ENCODE peak calls at places on chromosomes 7 and 10, in five cellular contexts. A is upper lobe of left lung, O is HepG2, F is K562, S is GM12878. N is an unnamed sample.

GRCh38 chr7:70856889-70857511 is 274.9 kb upstream of the GALNT17 start:
- ATAC-seq in F (peak), S (peak), A (peak), O (peak), N (no peak)

GRCh38 chr10:54203426-54203825 is 597.6 kb downstream of the PCDH15 start:
- ATAC-seq in A (no peak), F (no peak), S (no peak), O (no peak), N (no peak)

GRCh38 chr10:72335394-72336258 is 19.1 kb downstream of the DNAJB12 start:
- ATAC-seq in S (peak), A (peak), F (no peak), O (peak), N (peak)

GRCh38 chr7:134910214-134910890 is 76.0 kb upstream of the AGBL3 start:
- ATAC-seq in S (peak), O (peak), A (no peak), F (no peak), N (no peak)

GRCh38 chr7:105141068-105141467 is 127.1 kb downstream of the KMT2E start:
- ATAC-seq in S (peak), O (peak), A (peak), F (peak), N (no peak)

GRCh38 chr7:29511851-29512250 is 51.8 kb upstream of the PRR15 start:
- ATAC-seq in F (no peak), S (no peak), A (no peak), O (no peak), N (no peak)

GRCh38 chr7:23403970-23404369 is 66.3 kb downstream of the IGF2BP3 start:
- ATAC-seq in O (no peak), F (no peak), S (no peak), A (no peak), N (no peak)

GRCh38 chr7:127699853-127700252 is 47.9 kb downstream of the SND1 start:
- ATAC-seq in F (no peak), O (no peak), S (no peak), A (no peak), N (no peak)

GRCh38 chr7:148687555-148687954 is 11.1 kb upstream of the CUL1 start:
- ATAC-seq in F (no peak), O (no peak), A (no peak), S (no peak), N (no peak)

GRCh38 chr10:19704544-19704943 is 111.7 kb upstream of the PLXDC2 start:
- ATAC-seq in O (no peak), A (no peak), S (no peak), F (no peak), N (no peak)

GRCh38 chr10:44335330-44336021 is 49.4 kb downstream of the CXCL12 start:
- ATAC-seq in S (no peak), O (no peak), F (no peak), A (no peak), N (no peak)

GRCh38 chr7:107208046-107208458 is 39.2 kb downstream of the HBP1 start:
- ATAC-seq in A (peak), F (no peak), O (no peak), S (no peak), N (peak)

GRCh38 chr10:72292223-72292691 is 18.5 kb downstream of the DDIT4 start:
- ATAC-seq in S (peak), O (no peak), A (no peak), F (no peak), N (no peak)

GRCh38 chr10:61834519-61834918 is 67.0 kb upstream of the ARID5B start:
- ATAC-seq in S (no peak), A (no peak), O (no peak), F (no peak), N (no peak)

GRCh38 chr7:93245525-93246432 is 13.6 kb downstream of the VPS50 start:
- ATAC-seq in F (no peak), A (peak), O (no peak), S (peak), N (no peak)

GRCh38 chr7:18290865-18291264 is 204.7 kb upstream of the HDAC9 start:
- ATAC-seq in A (peak), S (peak), O (no peak), F (no peak), N (no peak)

GRCh38 chr7:135802697-135803096 is 54.1 kb upstream of the FAM180A start:
- ATAC-seq in S (no peak), A (no peak), F (peak), O (no peak), N (no peak)

GRCh38 chr7:130988443-130988842 is 254.4 kb upstream of the KLF14 start:
- ATAC-seq in A (peak), S (no peak), F (peak), O (no peak), N (no peak)

GRCh38 chr10:132508497-132509443 is 28.8 kb upstream of the INPP5A start:
- ATAC-seq in S (no peak), O (peak), F (no peak), A (no peak), N (peak)

GRCh38 chr7:105106473-105106872 is 92.5 kb downstream of the KMT2E start:
- ATAC-seq in S (no peak), F (peak), O (no peak), A (no peak), N (no peak)

GRCh38 chr7:105339404-105340316 is 49.1 kb downstream of the SRPK2 start:
- ATAC-seq in A (no peak), O (peak), S (no peak), F (peak), N (no peak)

GRCh38 chr10:11772575-11773288 is 30.6 kb downstream of the ECHDC3 start:
- ATAC-seq in A (no peak), S (no peak), O (peak), F (peak), N (no peak)

GRCh38 chr10:88499569-88500470 is 83.3 kb downstream of the RNLS start:
- ATAC-seq in O (no peak), F (no peak), A (no peak), S (no peak), N (no peak)

GRCh38 chr7:148356303-148356702 is 234.3 kb upstream of the C7orf33 start:
- ATAC-seq in S (no peak), F (no peak), O (no peak), A (peak), N (peak)

GRCh38 chr7:28477041-28477442 is 64.7 kb downstream of the CREB5 start:
- ATAC-seq in O (no peak), S (no peak), A (no peak), F (no peak), N (no peak)

GRCh38 chr7:65307651-65308299 is 65.9 kb upstream of the ZNF92 start:
- ATAC-seq in F (peak), O (peak), A (peak), S (peak), N (no peak)

GRCh38 chr10:77041636-77042258 is 595.9 kb downstream of the KCNMA1 start:
- ATAC-seq in A (peak), S (peak), O (no peak), F (no peak), N (no peak)

GRCh38 chr7:77427996-77428603 is 12.0 kb upstream of the GSAP start:
- ATAC-seq in S (peak), A (peak), F (no peak), O (peak), N (no peak)

GRCh38 chr7:18030758-18031157 is 3.1 kb upstream of the PRPS1L1 start:
- ATAC-seq in O (no peak), S (no peak), A (no peak), F (no peak), N (no peak)

GRCh38 chr10:120735773-120736371 is 115.3 kb upstream of the WDR11 start:
- ATAC-seq in O (peak), A (peak), S (peak), F (peak), N (no peak)

GRCh38 chr7:39565538-39565937 is 666 bp upstream of the YAE1 start:
- ATAC-seq in O (peak), F (peak), S (no peak), A (no peak), N (no peak)

GRCh38 chr7:128932862-128933821 is 4.6 kb upstream of the IRF5 start:
- ATAC-seq in F (peak), O (no peak), A (peak), S (peak), N (no peak)

GRCh38 chr10:8594176-8594575 is 539.7 kb downstream of the GATA3 start:
- ATAC-seq in A (no peak), S (no peak), F (no peak), O (no peak), N (no peak)

GRCh38 chr10:113423877-113424276 is 129.0 kb upstream of the HABP2 start:
- ATAC-seq in O (no peak), S (no peak), F (no peak), A (peak), N (peak)

GRCh38 chr10:30705625-30706149 is 76.1 kb upstream of the LYZL2 start:
- ATAC-seq in A (no peak), F (no peak), S (peak), O (peak), N (no peak)

GRCh38 chr10:117718970-117719369 is 176.4 kb downstream of the EMX2 start:
- ATAC-seq in F (no peak), O (no peak), A (no peak), S (no peak), N (no peak)

GRCh38 chr10:1242975-1243374 is 186.8 kb downstream of the WDR37 start:
- ATAC-seq in S (no peak), O (no peak), F (peak), A (no peak), N (no peak)

GRCh38 chr7:47142169-47142866 is 439.6 kb downstream of the TNS3 start:
- ATAC-seq in F (peak), S (no peak), A (no peak), O (no peak), N (no peak)

DNA sequence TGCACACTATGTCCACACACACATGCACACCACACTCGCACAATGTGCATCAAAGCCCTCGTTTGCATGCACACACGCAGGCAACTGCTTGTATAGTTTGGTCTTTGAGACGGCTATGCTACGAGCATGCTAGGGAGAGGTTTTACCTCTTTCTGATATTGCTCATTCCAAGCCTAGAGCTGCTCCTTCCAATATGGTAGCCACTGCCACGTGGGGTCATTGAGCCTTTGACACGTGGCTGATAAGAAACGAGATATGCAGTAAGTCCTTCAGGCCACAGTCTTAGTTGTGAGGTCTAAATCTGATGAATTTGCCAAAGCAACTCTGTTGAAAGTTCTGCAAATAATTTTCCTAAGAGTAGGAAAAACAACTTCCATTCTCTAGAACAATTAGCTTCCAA is 204.4 kb downstream of the KLF6 start:
- ATAC-seq in A (no peak), O (no peak), F (no peak), S (no peak), N (no peak)
- TF ChIP-seq POLR2AphosphoS5 in A (no peak), O (no peak), F (no peak), S (no peak), N (no peak)

GRCh38 chr7:2605608-2606538 is 25.9 kb upstream of the TTYH3 start:
- ATAC-seq in A (no peak), F (no peak), S (no peak), O (no peak), N (no peak)

GRCh38 chr7:2606539-2606936 is 25.2 kb upstream of the TTYH3 start:
- ATAC-seq in O (no peak), F (no peak), A (no peak), S (no peak), N (no peak)

GRCh38 chr7:2607913-2608899 is 23.6 kb upstream of the TTYH3 start:
- ATAC-seq in F (no peak), O (no peak), A (peak), S (no peak), N (no peak)

GRCh38 chr7:2609001-2609411 is 22.8 kb upstream of the TTYH3 start:
- ATAC-seq in F (peak), O (peak), S (peak), A (peak), N (peak)

DNA sequence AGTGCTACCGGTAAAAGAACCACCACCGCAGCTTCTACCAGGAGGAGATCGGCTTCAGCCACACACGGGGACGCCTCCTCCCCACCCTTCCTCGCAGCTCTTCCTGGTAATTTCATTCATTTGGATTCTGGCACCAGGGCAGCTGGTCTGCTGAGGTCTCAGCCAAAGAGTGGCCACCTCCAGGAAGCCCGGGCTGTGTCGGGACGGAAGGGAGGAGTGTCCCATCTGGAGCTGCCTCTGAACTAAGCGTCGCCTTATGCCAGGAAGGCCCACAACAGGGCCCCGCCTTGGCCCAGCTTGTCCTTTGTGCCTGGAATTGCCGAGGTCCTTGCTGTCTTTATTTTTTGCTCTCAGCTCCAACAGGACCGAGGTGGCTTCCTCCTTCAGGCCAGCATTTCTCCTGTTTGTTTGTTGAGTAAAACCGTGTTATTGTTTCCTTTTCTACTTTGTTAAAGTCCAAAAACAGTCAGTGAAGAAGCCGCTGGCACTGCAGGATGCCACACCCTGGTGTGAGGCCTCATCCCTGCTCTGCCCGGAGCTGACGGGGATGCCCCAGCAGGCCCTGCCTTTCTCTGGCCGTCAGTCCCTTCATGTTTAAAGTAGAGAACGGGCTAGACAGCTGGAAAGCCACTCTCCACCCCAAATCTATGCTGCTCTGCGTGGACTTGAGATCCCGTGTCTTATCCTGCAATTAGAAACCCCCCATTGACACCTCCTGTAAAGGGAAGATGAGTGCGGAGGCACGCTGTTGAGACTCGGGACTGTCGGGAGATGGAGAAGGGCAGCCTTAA is 24.5 kb upstream of the TTYH3 start:
- ATAC-seq in S (no peak), O (no peak), A (peak), F (no peak), N (peak)
- TF ChIP-seq EP300 in S (no peak), O (no peak), A (no peak), F (no peak), N (no peak)

GRCh38 chr10:78310481-78311080 is 276.9 kb downstream of the RPS24 start:
- ATAC-seq in S (no peak), F (no peak), O (no peak), A (no peak), N (no peak)

GRCh38 chr10:78307576-78307975 is 273.9 kb downstream of the RPS24 start:
- ATAC-seq in A (no peak), S (no peak), O (no peak), F (no peak), N (no peak)

GRCh38 chr10:78312197-78313046 is 278.8 kb downstream of the RPS24 start:
- ATAC-seq in F (no peak), S (no peak), A (no peak), O (no peak), N (peak)

GRCh38 chr10:78313047-78313381 is 279.4 kb downstream of the RPS24 start:
- ATAC-seq in F (no peak), S (no peak), O (no peak), A (no peak), N (no peak)

GRCh38 chr10:78309536-78310237 is 276.0 kb downstream of the RPS24 start:
- ATAC-seq in F (no peak), O (no peak), A (no peak), S (no peak), N (no peak)
- H3K27ac ChIP-seq in F (no peak), O (no peak), A (no peak), S (no peak), N (no peak)

DNA sequence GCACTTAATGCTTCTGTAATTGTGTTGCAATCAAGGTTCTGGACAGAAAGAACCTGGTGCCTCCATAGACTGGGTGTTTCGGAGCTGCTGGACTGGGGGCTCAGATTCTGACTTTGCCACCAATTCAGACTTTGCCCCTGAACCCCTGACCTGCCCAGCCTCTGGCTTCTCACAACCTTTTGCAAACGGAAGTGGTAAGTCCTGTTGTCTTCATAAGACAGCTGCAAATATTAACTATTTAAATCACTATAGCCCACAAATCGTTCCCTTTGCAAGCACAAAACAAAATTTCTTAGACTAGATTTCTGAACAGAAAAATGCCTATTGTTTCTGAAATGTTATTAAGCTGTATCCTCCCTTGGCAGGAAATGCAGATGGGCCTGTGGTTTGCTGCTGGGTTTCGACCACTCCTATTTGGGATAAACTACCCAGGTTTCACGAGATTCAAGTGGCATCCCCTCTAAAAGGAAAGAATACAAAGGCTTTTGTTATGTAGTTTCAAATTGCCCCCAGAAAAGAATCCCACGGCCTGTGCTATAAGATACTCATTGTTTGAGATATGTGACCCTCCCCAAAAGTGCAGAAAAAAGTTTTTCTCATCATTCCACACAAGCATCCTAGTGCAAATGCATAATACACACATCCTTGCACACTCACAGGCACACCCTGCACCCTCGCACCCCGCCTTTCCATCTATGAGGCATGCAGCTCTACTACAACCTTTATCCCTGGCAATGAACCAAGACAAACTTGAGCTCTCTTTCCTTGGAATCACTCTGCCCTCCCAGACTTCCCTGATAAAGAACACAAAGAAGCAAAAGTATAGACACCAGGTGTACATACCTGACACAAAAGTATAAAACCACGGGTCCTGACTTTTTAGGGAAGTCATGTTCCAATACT is 209.1 kb downstream of the PRPF18 start:
- ATAC-seq in F (no peak), S (peak), O (no peak), A (no peak), N (no peak)
- TF ChIP-seq POLR2AphosphoS5 in F (no peak), S (no peak), O (no peak), A (no peak), N (no peak)

GRCh38 chr10:102394801-102395676 is 466 bp upstream of the NFKB2 start:
- ATAC-seq in A (peak), F (peak), O (peak), S (peak), N (peak)
- TF ChIP-seq EP300 in A (no peak), F (no peak), O (no peak), S (no peak), N (no peak)

GRCh38 chr10:110221721-110222261 is 14.4 kb downstream of the MXI1 start:
- ATAC-seq in F (peak), A (peak), S (peak), O (peak), N (peak)

GRCh38 chr10:110225441-110225755 is 18.0 kb downstream of the MXI1 start:
- ATAC-seq in A (no peak), S (peak), O (no peak), F (no peak), N (no peak)

GRCh38 chr10:110221044-110221720 is 13.8 kb downstream of the MXI1 start:
- ATAC-seq in S (no peak), A (no peak), F (no peak), O (no peak), N (no peak)

GRCh38 chr10:110224992-110225391 is 17.6 kb downstream of the MXI1 start:
- ATAC-seq in A (no peak), O (no peak), F (no peak), S (no peak), N (no peak)

GRCh38 chr10:110222896-110223675 is 15.7 kb downstream of the MXI1 start:
- ATAC-seq in F (no peak), A (no peak), S (no peak), O (no peak), N (no peak)
- H3K27ac ChIP-seq in F (peak), A (no peak), S (no peak), O (no peak), N (peak)

N was measured in gastroesophageal sphincter.